ENCODE peak calls at places on chromosomes 11 and 22, in ten cellular contexts. M is globus pallidus; I is nephron progenitor cell; K is ELF-1; H is LoVo; E is left lung; W is left colon; X is activated T-cell treated with anti-CD3 and anti-CD28 coated beads for 1 hour; Q is colonic mucosa; V is stimulated activated CD8-positive, alpha-beta memory T cell treated with anti-CD3 and anti-CD28 coated beads, Interleukin-2, amount 100 ng/mL, for 1 hour. L is an unnamed sample.
A peak's percentile ranks its signal among the peaks of the same experiment; 100 is the strongest.

GRCh38 chr11:12669930-12670329 is 4.3 kb upstream of the TEAD1 start:
- DNase-seq in M (no peak), H (no peak), X (no peak), I (no peak), K (no peak), W (no peak), Q (no peak), E (no peak), V (no peak), L (no peak)

GRCh38 chr22:41574847-41575381 is 14.1 kb downstream of the CSDC2 start:
- DNase-seq in W (peak; percentile 47), E (no peak), I (no peak), V (no peak), M (no peak), H (no peak), K (no peak), X (no peak), Q (peak; percentile 36), L (no peak)

GRCh38 chr11:83220279-83220678 is 26.8 kb downstream of the ANKRD42 start:
- DNase-seq in I (no peak), Q (no peak), K (peak; percentile 8), X (no peak), V (no peak), M (no peak), E (no peak), H (peak; percentile 71), W (no peak), L (no peak)

GRCh38 chr11:134437821-134438220 is 25.8 kb upstream of the B3GAT1 start:
- DNase-seq in M (no peak), V (no peak), K (no peak), H (no peak), W (no peak), X (no peak), Q (no peak), I (no peak), E (no peak), L (no peak)

GRCh38 chr11:126339866-126340434 is 15.5 kb upstream of the ST3GAL4 start:
- DNase-seq in W (no peak), X (no peak), E (peak; percentile 81), H (peak; percentile 23), M (no peak), Q (no peak), V (no peak), I (peak; percentile 45), K (no peak), L (no peak)

GRCh38 chr11:73157141-73158010 is 15.3 kb upstream of the FCHSD2 start:
- DNase-seq in I (no peak), Q (no peak), X (no peak), V (no peak), H (no peak), W (peak; percentile 33), E (peak; percentile 57), K (peak; percentile 64), M (no peak), L (no peak)

GRCh38 chr22:45966320-45966891 is 10.6 kb downstream of the WNT7B start:
- DNase-seq in H (no peak), E (no peak), K (no peak), Q (no peak), V (no peak), X (no peak), M (no peak), W (no peak), I (no peak), L (peak; percentile 91)

GRCh38 chr11:125593113-125593761 is 585 bp downstream of the STT3A start:
- DNase-seq in M (no peak), H (peak; percentile 32), V (no peak), K (no peak), W (no peak), X (no peak), E (no peak), Q (peak; percentile 32), I (no peak), L (no peak)

GRCh38 chr11:66684635-66685034 is 6.9 kb upstream of the RBM4B start:
- DNase-seq in I (no peak), E (no peak), W (no peak), Q (no peak), M (no peak), V (no peak), X (no peak), K (no peak), H (no peak), L (no peak)

L was measured in DND-41.